ENCODE peak calls at places on chromosome 9, in nine cellular contexts. A is EL, H is T follicular helper cell, K is H9, Y is activated T-cell treated with anti-CD3 and anti-CD28 coated beads for 24 hours, J is neural crest cell, U is MCF 10A, P is left cardiac atrium, F is endothelial cell of umbilical vein. G is an unnamed sample.

GRCh38 chr9:119289740-119290139 is 79.5 kb downstream of the BRINP1 start:
- DNase-seq in A (peak; percentile 52), H (no peak), K (peak; percentile 46), Y (no peak), J (peak; percentile 65), U (peak; percentile 66), P (peak; percentile 51), F (peak; percentile 26), G (peak; percentile 53)

GRCh38 chr9:128946945-128947422 is 419 bp downstream of the DOLK start:
- DNase-seq in A (peak; percentile 23), H (no peak), K (no peak), Y (no peak), J (no peak), U (peak; percentile 13), P (peak; percentile 48), F (no peak), G (peak; percentile 37)

GRCh38 chr9:118529624-118530214 is 825.5 kb downstream of the TLR4 start:
- DNase-seq in A (no peak), H (no peak), K (no peak), Y (no peak), J (no peak), U (no peak), P (no peak), F (no peak), G (no peak)

GRCh38 chr9:38686923-38687322 is 33.0 kb downstream of the FAM240B start:
- DNase-seq in A (no peak), H (no peak), K (no peak), Y (no peak), J (no peak), U (no peak), P (no peak), F (no peak), G (no peak)

GRCh38 chr9:806285-807156 is 35.0 kb upstream of the DMRT1 start:
- DNase-seq in A (peak; percentile 38), H (no peak), K (no peak), Y (no peak), J (peak; percentile 5), U (peak; percentile 60), P (no peak), F (peak; percentile 50), G (peak; percentile 61)

GRCh38 chr9:128706045-128706444 is 3.7 kb downstream of the PKN3 start:
- DNase-seq in A (no peak), H (no peak), K (peak; percentile 22), Y (no peak), J (no peak), U (no peak), P (peak; percentile 8), F (no peak), G (no peak)

GRCh38 chr9:16425572-16425971 is 444.9 kb downstream of the BNC2 start:
- DNase-seq in A (peak; percentile 84), H (no peak), K (no peak), Y (no peak), J (no peak), U (peak; percentile 44), P (no peak), F (no peak), G (peak; percentile 89)

GRCh38 chr9:21542780-21543179 is 60.7 kb upstream of the IFNE start:
- DNase-seq in A (no peak), H (no peak), K (no peak), Y (no peak), J (no peak), U (no peak), P (no peak), F (peak; percentile 59), G (peak; percentile 54)

GRCh38 chr9:88732128-88732527 is 197.2 kb downstream of the NXNL2 start:
- DNase-seq in A (peak; percentile 66), H (no peak), K (no peak), Y (no peak), J (no peak), U (peak; percentile 95), P (no peak), F (peak; percentile 91), G (peak; percentile 94)

GRCh38 chr9:124438091-124438490 is 12.2 kb upstream of the ADGRD2 start:
- DNase-seq in A (no peak), H (no peak), K (no peak), Y (no peak), J (no peak), U (no peak), P (no peak), F (no peak), G (no peak)

GRCh38 chr9:85263288-85263687 is 478.5 kb downstream of the AGTPBP1 start:
- DNase-seq in A (no peak), H (no peak), K (no peak), Y (no peak), J (no peak), U (no peak), P (no peak), F (no peak), G (no peak)

GRCh38 chr9:135500071-135500524 is 384 bp upstream of the MRPS2 start:
- DNase-seq in A (no peak), H (no peak), K (no peak), Y (no peak), J (peak; percentile 37), U (no peak), P (no peak), F (peak; percentile 76), G (peak; percentile 67)

GRCh38 chr9:114174876-114175771 is 19.8 kb downstream of the COL27A1 start:
- DNase-seq in A (peak; percentile 85), H (no peak), K (no peak), Y (no peak), J (no peak), U (no peak), P (peak; percentile 6), F (no peak), G (peak; percentile 45)

GRCh38 chr9:69122391-69123141 is 51.5 kb upstream of the TJP2 start:
- DNase-seq in A (peak; percentile 88), H (no peak), K (peak; percentile 43), Y (no peak), J (no peak), U (peak; percentile 67), P (no peak), F (peak; percentile 81), G (peak; percentile 89)

GRCh38 chr9:91433180-91433579 is 9.5 kb upstream of the NFIL3 start:
- DNase-seq in A (peak; percentile 89), H (no peak), K (no peak), Y (no peak), J (no peak), U (peak; percentile 88), P (no peak), F (peak; percentile 85), G (peak; percentile 90)

GRCh38 chr9:33458444-33458843 is 11.1 kb upstream of the AQP3 start:
- DNase-seq in A (peak; percentile 52), H (peak; percentile 64), K (no peak), Y (peak; percentile 51), J (no peak), U (peak; percentile 73), P (no peak), F (peak; percentile 38), G (no peak)

GRCh38 chr9:100595391-100596199 is 17.7 kb downstream of the CAVIN4 start:
- DNase-seq in A (peak; percentile 64), H (no peak), K (no peak), Y (no peak), J (peak; percentile 50), U (peak; percentile 70), P (no peak), F (peak; percentile 83), G (peak; percentile 77)

GRCh38 chr9:70569070-70569772 is 154.8 kb upstream of the KLF9 start:
- DNase-seq in A (no peak), H (no peak), K (no peak), Y (no peak), J (no peak), U (no peak), P (no peak), F (no peak), G (peak; percentile 20)

GRCh38 chr9:118318770-118319443 is 614.7 kb downstream of the TLR4 start:
- DNase-seq in A (peak; percentile 21), H (no peak), K (no peak), Y (no peak), J (no peak), U (peak; percentile 97), P (peak; percentile 43), F (no peak), G (no peak)

GRCh38 chr9:123253204-123253603 is 15.2 kb downstream of the STRBP start:
- DNase-seq in A (no peak), H (no peak), K (no peak), Y (no peak), J (no peak), U (no peak), P (no peak), F (no peak), G (no peak)

GRCh38 chr9:128120061-128120740 is 7.3 kb downstream of the PTGES2 start:
- DNase-seq in A (no peak), H (no peak), K (no peak), Y (no peak), J (no peak), U (no peak), P (no peak), F (no peak), G (no peak)

GRCh38 chr9:125630436-125630835 is 76.6 kb downstream of the MAPKAP1 start:
- DNase-seq in A (no peak), H (no peak), K (no peak), Y (no peak), J (no peak), U (peak; percentile 32), P (no peak), F (no peak), G (no peak)

GRCh38 chr9:84953797-84954695 is 284.5 kb downstream of the NTRK2 start:
- DNase-seq in A (peak; percentile 56), H (peak; percentile 3), K (peak; percentile 87), Y (peak; percentile 18), J (peak; percentile 87), U (peak; percentile 75), P (peak; percentile 82), F (peak; percentile 67), G (peak; percentile 34)

GRCh38 chr9:113558632-113559502 is 95.3 kb downstream of the RGS3 start:
- DNase-seq in A (peak; percentile 72), H (no peak), K (no peak), Y (no peak), J (no peak), U (peak; percentile 69), P (peak; percentile 93), F (peak; percentile 79), G (peak; percentile 81)

GRCh38 chr9:115862021-115862420 is 291.6 kb upstream of the PAPPA start:
- DNase-seq in A (no peak), H (no peak), K (no peak), Y (no peak), J (no peak), U (no peak), P (no peak), F (no peak), G (no peak)

GRCh38 chr9:37908698-37909186 is 4.8 kb upstream of the SLC25A51 start:
- DNase-seq in A (peak; percentile 15), H (no peak), K (no peak), Y (no peak), J (no peak), U (peak; percentile 87), P (no peak), F (no peak), G (peak; percentile 92)

GRCh38 chr9:98571643-98572042 is 137.1 kb downstream of the GABBR2 start:
- DNase-seq in A (no peak), H (no peak), K (no peak), Y (no peak), J (no peak), U (no peak), P (no peak), F (no peak), G (no peak)

GRCh38 chr9:117528225-117528624 is 113.4 kb upstream of the ASTN2 start:
- DNase-seq in A (no peak), H (no peak), K (no peak), Y (no peak), J (no peak), U (no peak), P (no peak), F (no peak), G (no peak)

GRCh38 chr9:90801507-90802289 is at the start of gene SYK:
- DNase-seq in A (no peak), H (no peak), K (peak; percentile 63), Y (peak; percentile 4), J (no peak), U (peak; percentile 21), P (peak; percentile 65), F (no peak), G (no peak)

GRCh38 chr9:115106642-115107041 is 11.3 kb downstream of the TNC start:
- DNase-seq in A (peak; percentile 74), H (no peak), K (no peak), Y (no peak), J (no peak), U (no peak), P (no peak), F (no peak), G (no peak)

GRCh38 chr9:92671323-92671722 is 1.4 kb upstream of the IPPK start:
- DNase-seq in A (peak; percentile 88), H (no peak), K (no peak), Y (no peak), J (no peak), U (peak; percentile 90), P (peak; percentile 66), F (peak; percentile 70), G (peak; percentile 84)